ENCODE peak calls at places on chromosomes 4 and X, in four cellular contexts. R is stomach, T is heart right ventricle, J is cardiac muscle cell. L is an unnamed sample.
A peak's percentile ranks its signal among the peaks of the same experiment; 100 is the strongest.

GRCh38 chr4:7532043-7532442 is 97.3 kb upstream of the PSAPL1 start:
- DNase-seq in R (no peak), J (no peak), T (no peak), L (no peak)

GRCh38 chrX:130769835-130770234 is 133.2 kb downstream of the ENOX2 start:
- DNase-seq in J (peak; percentile 71), R (no peak), T (no peak), L (no peak)

GRCh38 chr4:127708985-127709384 is 21.2 kb upstream of the SLC25A31 start:
- DNase-seq in T (no peak), R (peak; percentile 42), J (no peak), L (no peak)

GRCh38 chr4:41216294-41217019 is 2.1 kb upstream of the APBB2 start:
- DNase-seq in J (peak; percentile 81), R (peak; percentile 87), T (peak; percentile 70), L (peak; percentile 84)

GRCh38 chr4:113584407-113585150 is 177.0 kb downstream of the CAMK2D start:
- DNase-seq in J (peak; percentile 74), T (no peak), R (no peak), L (no peak)

GRCh38 chrX:153517421-153517820 is at the start of gene ATP2B3:
- DNase-seq in T (no peak), J (no peak), R (no peak), L (no peak)

GRCh38 chr4:37976991-37977470 is 16.8 kb downstream of the PTTG2 start:
- DNase-seq in T (peak; percentile 86), R (peak; percentile 77), J (peak; percentile 86), L (peak; percentile 70)

GRCh38 chr4:124199755-124200154 is 512.8 kb downstream of the ANKRD50 start:
- DNase-seq in J (no peak), R (no peak), T (no peak), L (no peak)

GRCh38 chr4:1760521-1761001 is 32.5 kb upstream of the FGFR3 start:
- DNase-seq in J (no peak), R (no peak), T (no peak), L (no peak)

GRCh38 chr4:37385424-37385823 is 140.9 kb downstream of the NWD2 start:
- DNase-seq in J (no peak), T (no peak), R (no peak), L (no peak)

GRCh38 chrX:471239-471638 is 84.5 kb upstream of the PPP2R3B start:
- DNase-seq in R (no peak), J (no peak), T (no peak), L (no peak)

GRCh38 chrX:148501121-148502066 is 977 bp downstream of the AFF2 start:
- DNase-seq in J (peak; percentile 44), R (no peak), T (no peak), L (no peak)

GRCh38 chr4:76447326-76447954 is 12.4 kb downstream of the SHROOM3 start:
- DNase-seq in R (no peak), J (no peak), T (no peak), L (no peak)

GRCh38 chr4:38621004-38621684 is 42.9 kb upstream of the KLF3 start:
- DNase-seq in R (peak; percentile 67), T (no peak), J (no peak), L (peak; percentile 76)

GRCh38 chrX:311156-312129 is 7.2 kb downstream of the GTPBP6 start:
- DNase-seq in T (no peak), J (no peak), R (no peak), L (no peak)

GRCh38 chr4:177047851-177048174 is 255.1 kb upstream of the VEGFC start:
- DNase-seq in J (no peak), T (no peak), R (no peak), L (no peak)

GRCh38 chrX:16125520-16126149 is 2.3 kb downstream of the GRPR start:
- DNase-seq in R (no peak), T (no peak), J (no peak), L (no peak)

GRCh38 chrX:68989865-68990606 is 161.2 kb downstream of the EFNB1 start:
- DNase-seq in T (peak; percentile 25), J (peak; percentile 81), R (peak; percentile 59), L (no peak)

GRCh38 chr4:37754410-37755185 is 68.4 kb upstream of the RELL1 start:
- DNase-seq in R (no peak), T (no peak), J (no peak), L (no peak)

GRCh38 chr4:25756503-25756902 is 100.9 kb downstream of the SLC34A2 start:
- DNase-seq in J (no peak), R (no peak), T (no peak), L (no peak)

GRCh38 chr4:90127223-90127705 is at the start of gene CCSER1:
- DNase-seq in J (peak; percentile 74), T (peak; percentile 79), R (peak; percentile 85), L (peak; percentile 81)

GRCh38 chrX:121733514-121733913 is 686.1 kb downstream of the GLUD2 start:
- DNase-seq in R (no peak), J (no peak), T (no peak), L (no peak)

GRCh38 chr4:56209767-56210166 is 177.5 kb downstream of the AASDH start:
- DNase-seq in J (no peak), T (no peak), R (no peak), L (no peak)

GRCh38 chr4:136680271-136680670 is 852.0 kb downstream of the PCDH18 start:
- DNase-seq in R (no peak), T (no peak), J (peak; percentile 76), L (no peak)

GRCh38 chrX:41085883-41086626 is 810 bp downstream of the USP9X start:
- DNase-seq in T (peak; percentile 40), J (peak; percentile 77), R (peak; percentile 50), L (peak; percentile 58)

GRCh38 chr4:74675673-74676279 is 118.5 kb downstream of the BTC start:
- DNase-seq in J (peak; percentile 55), R (no peak), T (no peak), L (no peak)

GRCh38 chr4:99205104-99205979 is 13.7 kb downstream of the ADH6 start:
- DNase-seq in T (no peak), J (peak; percentile 18), R (no peak), L (no peak)

GRCh38 chr4:22240814-22241213 is 275.1 kb downstream of the ADGRA3 start:
- DNase-seq in R (no peak), T (no peak), J (no peak), L (no peak)

GRCh38 chr4:159027535-159027934 is 75.3 kb upstream of the RAPGEF2 start:
- DNase-seq in T (no peak), J (no peak), R (no peak), L (no peak)

GRCh38 chrX:134810211-134810610 is 151.9 kb upstream of the PLAC1 start:
- DNase-seq in R (no peak), T (no peak), J (no peak), L (no peak)

GRCh38 chrX:102154218-102154860 is 1.4 kb downstream of the BEX5 start:
- DNase-seq in J (peak; percentile 5), T (no peak), R (no peak), L (no peak)
- TF ChIP-seq CTCF in J (no peak), T (no peak), R (no peak), L (no peak)

DNA sequence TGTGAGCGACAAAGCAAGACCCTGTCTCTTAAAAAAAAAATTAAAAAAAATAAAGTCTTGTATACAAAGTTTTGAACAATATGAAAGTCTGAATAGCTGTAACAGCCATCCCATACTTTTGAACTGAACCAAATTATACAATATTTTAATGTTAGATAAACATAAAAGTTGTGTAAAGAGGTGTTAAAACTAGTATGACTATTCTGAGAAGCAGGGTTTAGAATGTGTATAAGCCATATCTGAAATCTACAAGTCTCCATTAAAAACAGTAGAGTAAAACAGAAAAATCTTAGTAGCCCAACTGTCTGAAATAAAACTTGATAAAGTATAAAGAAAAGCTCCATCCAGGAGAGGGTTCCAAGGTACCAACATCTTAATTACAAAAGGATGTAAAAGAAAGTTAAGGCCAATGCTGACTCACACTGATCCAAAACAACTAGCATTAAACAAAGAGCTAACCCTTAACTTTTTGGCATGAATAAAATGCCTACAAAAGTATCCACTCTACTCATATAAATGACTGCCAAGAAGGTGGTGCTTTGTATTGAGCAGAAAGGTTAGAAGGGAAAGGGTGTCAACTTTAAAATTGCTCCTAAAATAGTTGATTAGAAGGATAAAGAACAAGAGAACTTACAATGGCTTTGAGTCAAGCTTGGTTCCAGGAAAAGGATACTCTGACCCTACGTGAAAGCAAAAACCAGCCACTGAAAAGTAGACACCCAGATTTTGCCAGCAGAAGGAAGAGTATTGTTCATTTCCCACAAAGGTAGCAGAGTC is 18.5 kb downstream of the CNOT6L start:
- DNase-seq in J (no peak), R (no peak), T (no peak), L (no peak)
- H3K4me1 ChIP-seq in J (peaks cover 8% of the 10 kb centered on the region), R (peaks cover 87% of the 10 kb centered on the region), T (peaks cover 76% of the 10 kb centered on the region), L (peaks cover 18% of the 10 kb centered on the region)

GRCh38 chr4:72887152-72887551 is 182.4 kb downstream of the COX18 start:
- DNase-seq in R (no peak), J (no peak), T (no peak), L (no peak)
- H3K4me3 ChIP-seq in R (no peak overlapping the region), J (no peak overlapping the region), T (no peak overlapping the region), L (no peak overlapping the region)

GRCh38 chr4:52576326-52576725 is 82.8 kb downstream of the USP46 start:
- DNase-seq in J (no peak), R (no peak), T (no peak), L (no peak)
- TF ChIP-seq CTCF in J (no peak), R (no peak), T (no peak), L (no peak)